ENCODE peak calls at places on chromosomes 13 and 19, in ten cellular contexts. U is kidney epithelial cell, D is neuronal stem cell, A is heart left ventricle, L is Peyer's patch, G is mesendoderm, Z is choroid plexus epithelial cell, W is IMR-90, F is cardiac fibroblast, K is ovary. M is an unnamed sample.

GRCh38 chr13:44436589-44437337 is 63.1 kb downstream of the SERP2 start:
- DNase-seq in U (peak; percentile 77), D (peak; percentile 90), G (peak; percentile 98), A (peak; percentile 96), K (peak; percentile 95), F (peak; percentile 97), Z (peak; percentile 96), L (peak; percentile 96), W (peak; percentile 94), M (peak; percentile 79)

GRCh38 chr19:48634036-48634342 is 3.2 kb downstream of the DBP start:
- DNase-seq in F (no peak), U (no peak), K (no peak), A (no peak), L (no peak), D (no peak), G (no peak), W (no peak), Z (no peak), M (no peak)

GRCh38 chr19:11382898-11383705 is 1.0 kb downstream of the EPOR start:
- DNase-seq in W (no peak), K (peak; percentile 50), G (peak; percentile 87), D (no peak), A (peak; percentile 70), U (no peak), L (peak; percentile 73), F (peak; percentile 41), Z (peak; percentile 16), M (no peak)

GRCh38 chr13:111636804-111637203 is 316.4 kb downstream of the TEX29 start:
- DNase-seq in K (no peak), A (no peak), D (no peak), W (no peak), Z (no peak), U (no peak), G (no peak), F (no peak), L (no peak), M (no peak)

GRCh38 chr13:90594694-90595093 is 752.8 kb upstream of the MIR17HG start:
- DNase-seq in G (peak; percentile 60), F (peak; percentile 51), D (no peak), U (peak; percentile 25), L (no peak), W (peak; percentile 23), Z (peak; percentile 71), K (no peak), A (no peak), M (peak; percentile 30)

GRCh38 chr19:35509018-35509652 is 4.3 kb downstream of the DMKN start:
- DNase-seq in W (no peak), D (no peak), A (no peak), Z (peak; percentile 12), K (peak; percentile 49), U (peak; percentile 34), L (peak; percentile 75), F (no peak), G (peak; percentile 88), M (no peak)

GRCh38 chr13:19586904-19587634 is 25.7 kb upstream of the TPTE2 start:
- DNase-seq in W (peak; percentile 34), A (peak; percentile 30), U (no peak), G (peak; percentile 6), L (peak; percentile 79), D (no peak), Z (peak; percentile 52), K (no peak), F (no peak), M (no peak)

GRCh38 chr13:102400619-102401125 is 1.2 kb downstream of the FGF14 start:
- DNase-seq in K (no peak), U (no peak), L (no peak), W (no peak), G (peak; percentile 37), D (no peak), A (peak; percentile 25), F (no peak), Z (peak; percentile 15), M (no peak)

GRCh38 chr19:48633148-48634035 is 3.8 kb downstream of the DBP start:
- DNase-seq in D (no peak), Z (no peak), U (no peak), W (no peak), F (no peak), K (peak; percentile 67), G (no peak), L (peak; percentile 91), A (peak; percentile 42), M (no peak)

GRCh38 chr19:4966591-4966990 is 2.3 kb upstream of the KDM4B start:
- DNase-seq in K (no peak), W (no peak), D (no peak), Z (no peak), L (no peak), G (no peak), A (no peak), U (no peak), F (no peak), M (no peak)

GRCh38 chr19:35935911-35936737 is at the start of gene LRFN3:
- DNase-seq in W (peak; percentile 66), Z (peak; percentile 68), D (peak; percentile 68), G (peak; percentile 83), K (peak; percentile 79), A (peak; percentile 85), U (no peak), L (peak; percentile 88), F (peak; percentile 72), M (no peak)

GRCh38 chr13:76667551-76667950 is 218.7 kb downstream of the KCTD12 start:
- DNase-seq in Z (peak; percentile 89), L (no peak), G (peak; percentile 19), U (no peak), D (no peak), F (peak; percentile 87), W (peak; percentile 77), K (no peak), A (peak; percentile 26), M (peak; percentile 18)

GRCh38 chr19:19652482-19653295 is 9.2 kb upstream of the GMIP start:
- DNase-seq in K (no peak), A (no peak), W (peak; percentile 30), Z (no peak), L (no peak), G (no peak), F (peak; percentile 13), U (no peak), D (no peak), M (no peak)

GRCh38 chr19:33458807-33459206 is 62.8 kb downstream of the PEPD start:
- DNase-seq in D (no peak), G (no peak), L (peak; percentile 32), W (no peak), U (no peak), K (no peak), F (no peak), Z (no peak), A (no peak), M (no peak)

GRCh38 chr19:6890938-6891337 is 3.6 kb downstream of the ADGRE1 start:
- DNase-seq in D (no peak), W (no peak), Z (no peak), G (no peak), K (no peak), L (no peak), A (no peak), F (no peak), U (no peak), M (no peak)

GRCh38 chr19:35555301-35556005 is 8.0 kb downstream of the ATP4A start:
- DNase-seq in G (peak; percentile 75), D (peak; percentile 21), A (no peak), W (peak; percentile 35), L (no peak), U (no peak), F (peak; percentile 26), Z (peak; percentile 42), K (no peak), M (no peak)

GRCh38 chr13:79867248-79867647 is 386.3 kb downstream of the NDFIP2 start:
- DNase-seq in U (no peak), W (peak; percentile 36), Z (peak; percentile 53), L (no peak), A (no peak), F (peak; percentile 8), K (no peak), G (no peak), D (no peak), M (no peak)

GRCh38 chr13:60448907-60449510 is 52.0 kb downstream of the TDRD3 start:
- DNase-seq in L (no peak), Z (peak; percentile 84), F (peak; percentile 74), A (no peak), G (peak; percentile 55), D (peak; percentile 27), U (peak; percentile 14), K (no peak), W (peak; percentile 68), M (peak; percentile 13)

GRCh38 chr13:98348476-98348875 is 171.4 kb upstream of the RNF113B start:
- DNase-seq in A (no peak), Z (no peak), K (no peak), G (no peak), W (no peak), D (no peak), L (no peak), U (no peak), F (no peak), M (no peak)

GRCh38 chr13:101417043-101417406 is 717 bp upstream of the NALCN start:
- DNase-seq in F (peak; percentile 45), U (no peak), K (no peak), Z (peak; percentile 69), A (no peak), D (no peak), L (no peak), W (peak; percentile 84), G (peak; percentile 2), M (peak; percentile 46)

GRCh38 chr13:57969961-57970360 is 338.4 kb downstream of the PCDH17 start:
- DNase-seq in F (no peak), Z (no peak), W (no peak), L (no peak), A (no peak), U (no peak), D (no peak), K (no peak), G (no peak), M (no peak)

GRCh38 chr19:3721131-3721899 is 13.1 kb downstream of the TJP3 start:
- DNase-seq in K (peak; percentile 80), A (peak; percentile 79), L (peak; percentile 97), G (peak; percentile 96), W (peak; percentile 75), F (peak; percentile 90), U (no peak), D (peak; percentile 95), Z (peak; percentile 91), M (no peak)
- H3K4me3 ChIP-seq in K (peak overlapping the region; percentile 14), A (peak overlapping the region; percentile 29), L (peak overlapping the region; percentile 42), G (no peak overlapping the region), W (no peak overlapping the region), F (peak overlapping the region; percentile 11), U (peak overlapping the region; percentile 13), D (peak overlapping the region; percentile 74), Z (no peak overlapping the region), M (no peak overlapping the region)

GRCh38 chr19:46924874-46925547 is 64.2 kb downstream of the ARHGAP35 start:
- DNase-seq in Z (no peak), D (no peak), K (no peak), F (no peak), G (no peak), L (peak; percentile 66), W (no peak), U (no peak), A (no peak), M (no peak)
- H3K4me3 ChIP-seq in Z (no peak overlapping the region), D (no peak overlapping the region), K (no peak overlapping the region), F (no peak overlapping the region), G (no peak overlapping the region), L (no peak overlapping the region), W (no peak overlapping the region), U (no peak overlapping the region), A (no peak overlapping the region), M (no peak overlapping the region)

GRCh38 chr13:100333141-100333540 is 244.2 kb downstream of the PCCA start:
- DNase-seq in F (no peak), G (no peak), U (no peak), W (no peak), K (no peak), Z (no peak), L (no peak), D (no peak), A (no peak), M (no peak)
- H3K4me3 ChIP-seq in F (no peak overlapping the region), G (no peak overlapping the region), U (no peak overlapping the region), W (no peak overlapping the region), K (no peak overlapping the region), Z (no peak overlapping the region), L (no peak overlapping the region), D (no peak overlapping the region), A (no peak overlapping the region), M (no peak overlapping the region)

GRCh38 chr19:39834287-39834841 is 402 bp upstream of the DYRK1B start:
- DNase-seq in L (no peak), K (no peak), U (no peak), Z (no peak), A (no peak), D (no peak), G (no peak), F (no peak), W (no peak), M (no peak)
- H3K4me3 ChIP-seq in L (peak overlapping the region; percentile 100), K (peak overlapping the region; percentile 72), U (no peak overlapping the region), Z (peak overlapping the region; percentile 99), A (peak overlapping the region; percentile 97), D (no peak overlapping the region), G (no peak overlapping the region), F (no peak overlapping the region), W (no peak overlapping the region), M (no peak overlapping the region)

M was measured in retinal pigment epithelial cell.